ENCODE peak calls at places on chromosomes 13 and 19, in seven cellular contexts. R is anterior cingulate cortex; X is GM13977; D is HT1080; A is H9; H is hepatic stellate cell; K is stimulated activated naive B cell treated with anti-CD40 and anti-IgM and Interleukin-4, amounts not matched to agents 10 μg/mL and 1 μg/mL and 100 μg/mL, for 72 hours. V is an unnamed sample.

GRCh38 chr13:66795636-66796035 is 434.5 kb downstream of the PCDH9 start:
- DNase-seq in R (no peak), X (no peak), D (no peak), A (no peak), H (no peak), K (no peak), V (no peak)

GRCh38 chr19:588093-588742 is 1.5 kb upstream of the HCN2 start:
- DNase-seq in R (peak), X (peak), D (peak), A (peak), H (peak), K (no peak), V (peak)

GRCh38 chr13:113058129-113058987 is 47.2 kb upstream of the F7 start:
- DNase-seq in R (no peak), X (no peak), D (no peak), A (no peak), H (no peak), K (no peak), V (no peak)

GRCh38 chr13:32246468-32246867 is 68.7 kb downstream of the ZAR1L start:
- DNase-seq in R (no peak), X (peak), D (peak), A (peak), H (peak), K (peak), V (peak)

GRCh38 chr13:51451467-51452390 is 1.1 kb downstream of the INTS6 start:
- DNase-seq in R (peak), X (peak), D (peak), A (peak), H (peak), K (peak), V (peak)

GRCh38 chr13:111384441-111385181 is 64.2 kb downstream of the TEX29 start:
- DNase-seq in R (no peak), X (no peak), D (no peak), A (peak), H (no peak), K (no peak), V (no peak)

GRCh38 chr19:3983936-3984583 is 1.2 kb downstream of the EEF2 start:
- DNase-seq in R (no peak), X (no peak), D (no peak), A (peak), H (peak), K (no peak), V (no peak)

GRCh38 chr13:46295531-46296464 is 84.1 kb downstream of the LRRC63 start:
- DNase-seq in R (no peak), X (peak), D (peak), A (no peak), H (peak), K (peak), V (no peak)

GRCh38 chr13:90365130-90365529 is 982.4 kb upstream of the MIR17HG start:
- DNase-seq in R (no peak), X (no peak), D (no peak), A (no peak), H (no peak), K (no peak), V (no peak)

GRCh38 chr19:17872251-17873001 is 681 bp downstream of the SLC5A5 start:
- DNase-seq in R (no peak), X (no peak), D (no peak), A (no peak), H (no peak), K (no peak), V (no peak)

GRCh38 chr19:1459479-1459878 is 9.6 kb downstream of the APC2 start:
- DNase-seq in R (no peak), X (no peak), D (no peak), A (no peak), H (no peak), K (no peak), V (no peak)

GRCh38 chr19:48991011-48991609 is 2.0 kb downstream of the GYS1 start:
- DNase-seq in R (no peak), X (no peak), D (no peak), A (no peak), H (no peak), K (no peak), V (no peak)

GRCh38 chr13:50577806-50578205 is 265.7 kb downstream of the DLEU7 start:
- DNase-seq in R (no peak), X (no peak), D (no peak), A (no peak), H (no peak), K (no peak), V (no peak)

GRCh38 chr13:79681069-79681468 is 200.1 kb downstream of the NDFIP2 start:
- DNase-seq in R (no peak), X (no peak), D (no peak), A (no peak), H (no peak), K (no peak), V (no peak)

GRCh38 chr13:67101730-67102467 is 128.2 kb downstream of the PCDH9 start:
- DNase-seq in R (no peak), X (no peak), D (no peak), A (no peak), H (no peak), K (no peak), V (no peak)

V was measured in iPS-NIHi11.